ENCODE peak calls at places on chromosomes 2 and 18, in seven cellular contexts. E, H, B, X, D, P and C are unnamed samples.

GRCh38 chr2:45649457-45649854 is 2.0 kb upstream of the PRKCE start:
- DNase-seq in E (no peak), X (no peak), P (peak; percentile 31), B (peak; percentile 53), H (peak; percentile 46), D (peak; percentile 32), C (no peak)

GRCh38 chr2:167941604-167942003 is 305.8 kb downstream of the STK39 start:
- DNase-seq in B (no peak), X (no peak), P (no peak), E (no peak), D (no peak), H (no peak), C (no peak)

GRCh38 chr2:159129807-159130206 is 156.7 kb downstream of the WDSUB1 start:
- DNase-seq in P (no peak), X (no peak), D (no peak), H (no peak), E (no peak), B (no peak), C (no peak)

GRCh38 chr2:17136231-17136630 is 382.0 kb downstream of the RAD51AP2 start:
- DNase-seq in X (no peak), B (no peak), D (no peak), H (no peak), P (no peak), E (no peak), C (no peak)

GRCh38 chr2:2325538-2325937 is 5.5 kb downstream of the MYT1L start:
- DNase-seq in B (no peak), D (no peak), H (no peak), P (peak; percentile 35), X (peak; percentile 34), E (no peak), C (no peak)

GRCh38 chr2:166202778-166203177 is 75.0 kb upstream of the SCN1A start:
- DNase-seq in X (no peak), P (no peak), E (no peak), D (no peak), H (no peak), B (no peak), C (no peak)

GRCh38 chr18:78721986-78722385 is 257.6 kb upstream of the SALL3 start:
- DNase-seq in E (no peak), B (no peak), X (peak; percentile 30), H (no peak), P (no peak), D (no peak), C (no peak)

GRCh38 chr2:77552956-77553355 is 30.8 kb upstream of the LRRTM4 start:
- DNase-seq in H (no peak), P (peak; percentile 61), E (no peak), X (no peak), B (no peak), D (no peak), C (no peak)

GRCh38 chr2:43075054-43075593 is 151.3 kb downstream of the ZFP36L2 start:
- DNase-seq in D (peak; percentile 74), H (peak; percentile 97), B (peak; percentile 98), X (no peak), P (no peak), E (no peak), C (no peak)

GRCh38 chr2:5520352-5520996 is 171.7 kb upstream of the SOX11 start:
- DNase-seq in D (peak; percentile 78), B (no peak), P (no peak), H (peak; percentile 4), E (no peak), X (no peak), C (no peak)

GRCh38 chr2:545711-546650 is 131.2 kb downstream of the TMEM18 start:
- DNase-seq in P (no peak), E (no peak), X (no peak), B (no peak), H (no peak), D (no peak), C (no peak)

GRCh38 chr2:132400169-132400900 is 16.3 kb upstream of the GPR39 start:
- DNase-seq in P (no peak), X (no peak), B (peak; percentile 60), H (peak; percentile 70), D (peak; percentile 80), E (no peak), C (no peak)

GRCh38 chr2:26345284-26345553 is 724 bp upstream of the SELENOI start:
- DNase-seq in H (no peak), B (no peak), E (peak; percentile 13), D (no peak), X (no peak), P (no peak), C (no peak)

GRCh38 chr2:26347286-26347865 is 787 bp upstream of the ADGRF3 start:
- DNase-seq in X (no peak), P (no peak), D (peak; percentile 17), B (peak; percentile 57), E (no peak), H (no peak), C (no peak)

GRCh38 chr2:26345554-26346453 is at the start of gene SELENOI:
- DNase-seq in D (peak; percentile 100), P (peak; percentile 100), H (peak; percentile 99), E (peak; percentile 100), X (peak; percentile 100), B (peak; percentile 100), C (peak; percentile 99)

GRCh38 chr2:26344581-26345283 is 1.2 kb upstream of the SELENOI start:
- DNase-seq in H (peak; percentile 68), E (no peak), P (peak; percentile 25), X (peak; percentile 67), B (peak; percentile 51), D (peak; percentile 79), C (peak; percentile 73)

GRCh38 chr2:26346454-26347053 is at the start of gene ADGRF3:
- DNase-seq in H (peak; percentile 53), B (peak; percentile 68), P (peak; percentile 79), X (peak; percentile 59), E (peak; percentile 63), D (peak; percentile 76), C (no peak)
- TF ChIP-seq EZH2phosphoT487 in H (no peak), B (no peak), P (no peak), X (no peak), E (no peak), D (no peak), C (no peak)

GRCh38 chr18:57436193-57436964 is 1.2 kb downstream of the ONECUT2 start:
- DNase-seq in E (no peak), X (peak; percentile 52), H (no peak), D (no peak), P (peak; percentile 34), B (no peak), C (no peak)
- TF ChIP-seq EZH2 in E (no peak), X (peak; percentile 93), H (no peak), D (peak; percentile 84), P (peak; percentile 98), B (peak; percentile 86), C (no peak)

GRCh38 chr18:28041366-28041765 is 135.6 kb downstream of the CDH2 start:
- DNase-seq in E (no peak), X (no peak), D (peak; percentile 61), P (peak; percentile 87), H (no peak), B (peak; percentile 87), C (no peak)
- TF ChIP-seq EZH2phosphoT487 in E (no peak), X (no peak), D (no peak), P (no peak), H (no peak), B (no peak), C (no peak)

DNA sequence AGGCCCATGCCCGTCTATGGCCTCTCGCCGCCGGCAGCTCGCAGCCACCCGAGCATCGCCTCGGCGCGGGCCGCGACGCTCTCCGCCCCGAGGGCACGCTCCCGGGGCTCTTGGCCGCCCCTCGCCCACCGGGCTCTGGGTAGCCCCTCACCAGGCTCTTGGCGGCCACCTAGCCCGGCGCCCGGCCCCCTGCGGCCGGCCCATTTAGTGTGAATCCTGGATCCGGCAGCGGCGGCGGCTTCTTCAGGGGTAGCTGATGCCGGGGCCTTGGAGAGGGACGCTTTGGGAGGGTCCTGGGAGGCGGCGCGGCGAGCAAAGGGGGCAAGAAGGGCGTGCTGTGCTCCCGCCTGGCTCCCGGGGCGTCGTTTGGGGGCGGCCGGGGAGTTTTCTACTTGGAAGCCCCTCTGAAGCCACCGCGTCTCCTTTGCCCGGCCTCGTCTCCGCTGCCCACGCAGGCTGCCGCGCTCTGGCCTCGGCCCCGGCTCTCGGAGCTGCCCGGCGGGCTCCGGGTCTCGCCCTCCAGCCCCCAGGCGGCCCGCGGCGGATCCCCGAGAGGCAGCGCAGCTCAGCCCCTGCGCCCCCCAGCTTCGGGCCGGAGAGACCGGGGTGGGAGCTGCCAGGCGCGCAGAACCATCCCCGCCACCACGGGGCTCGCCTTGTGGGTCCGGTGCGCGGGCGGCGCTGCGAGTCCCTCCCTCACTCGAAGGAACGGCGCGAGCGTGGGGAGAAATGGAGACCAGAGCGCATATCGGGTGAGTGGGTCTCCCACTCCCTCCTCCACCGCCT is 521 bp downstream of the PIEZO2 start:
- DNase-seq in X (peak; percentile 60), P (peak; percentile 49), H (no peak), D (peak; percentile 37), B (peak; percentile 35), E (no peak), C (no peak)
- TF ChIP-seq EZH2 in X (peak; percentile 41), P (peak; percentile 85), H (no peak), D (no peak), B (peak; percentile 41), E (no peak), C (no peak)

DNA sequence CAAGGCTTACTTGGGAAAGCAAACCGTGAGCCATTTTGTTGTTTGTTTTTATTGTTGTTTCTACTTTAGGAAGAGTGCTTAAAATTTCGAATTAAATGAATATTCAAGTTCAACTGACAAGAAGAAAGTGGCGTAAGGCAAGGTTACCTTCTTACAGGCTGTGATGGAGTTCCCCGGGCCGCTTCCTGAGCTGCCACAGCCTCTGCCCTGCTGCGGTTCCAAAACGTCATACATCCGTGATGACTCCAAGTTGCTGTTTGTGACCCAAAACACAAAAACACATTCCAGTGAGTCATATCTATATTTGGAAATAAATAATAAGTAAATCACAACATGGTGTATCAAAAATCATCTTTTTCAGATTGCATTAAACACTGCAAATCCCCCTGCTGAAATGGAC is 49.7 kb downstream of the SPHKAP start:
- DNase-seq in E (no peak), D (no peak), H (no peak), B (no peak), X (no peak), P (no peak), C (no peak)
- TF ChIP-seq EZH2phosphoT487 in E (no peak), D (no peak), H (no peak), B (no peak), X (no peak), P (no peak), C (no peak)

DNA sequence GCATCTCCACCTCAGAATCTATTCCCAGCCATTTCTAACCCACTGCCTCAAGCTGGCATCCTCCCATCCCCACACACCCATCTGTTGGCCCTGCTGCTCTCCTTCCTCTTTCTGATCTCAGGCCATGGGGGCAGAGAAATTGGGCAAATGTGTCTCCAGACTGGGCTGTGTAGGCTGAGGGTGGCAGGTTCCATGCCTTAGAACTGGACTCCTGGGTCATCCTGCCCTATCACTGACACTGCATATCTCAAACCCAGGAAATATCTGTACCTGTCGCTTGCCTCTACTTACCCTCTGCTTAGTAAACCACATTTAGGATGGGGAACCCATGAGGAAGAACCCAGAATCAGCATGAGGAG is 1.8 kb downstream of the WNT10A start:
- DNase-seq in P (no peak), H (no peak), X (no peak), E (no peak), B (no peak), D (no peak), C (no peak)
- TF ChIP-seq EZH2 in P (no peak), H (no peak), X (peak; percentile 82), E (no peak), B (no peak), D (no peak), C (no peak)